ENCODE peak calls at places on chromosome 4, in six cellular contexts. J, V, C, O, T and K are unnamed samples.
A peak's percentile ranks its signal among the peaks of the same experiment; 100 is the strongest.

GRCh38 chr4:153643406-153644016 is 40.6 kb upstream of the TLR2 start:
- DNase-seq in J (peak; percentile 52), V (no peak), C (peak; percentile 72), O (no peak), T (peak; percentile 46), K (no peak)

GRCh38 chr4:123589361-123589760 is 192.8 kb downstream of the SPRY1 start:
- DNase-seq in J (no peak), V (no peak), C (no peak), O (no peak), T (no peak), K (no peak)

GRCh38 chr4:123343400-123344060 is 53.1 kb upstream of the SPRY1 start:
- DNase-seq in J (peak; percentile 17), V (no peak), C (no peak), O (no peak), T (no peak), K (no peak)

GRCh38 chr4:152696764-152697250 is 17.0 kb upstream of the TMEM154 start:
- DNase-seq in J (peak; percentile 96), V (peak; percentile 95), C (no peak), O (no peak), T (peak; percentile 54), K (peak; percentile 98)

GRCh38 chr4:2935762-2936743 is 27.2 kb downstream of the NOP14 start:
- DNase-seq in J (peak; percentile 22), V (peak; percentile 81), C (peak; percentile 83), O (peak; percentile 50), T (peak; percentile 69), K (peak; percentile 94)

GRCh38 chr4:155522201-155522600 is 144.4 kb upstream of the GUCY1A1 start:
- DNase-seq in J (peak; percentile 16), V (no peak), C (no peak), O (no peak), T (no peak), K (no peak)

GRCh38 chr4:62145276-62145675 is 945.1 kb downstream of the ADGRL3 start:
- DNase-seq in J (no peak), V (no peak), C (no peak), O (no peak), T (no peak), K (no peak)

GRCh38 chr4:40418430-40419230 is 83.5 kb downstream of the CHRNA9 start:
- DNase-seq in J (no peak), V (no peak), C (peak; percentile 75), O (no peak), T (no peak), K (no peak)

GRCh38 chr4:37968747-37969146 is 8.5 kb downstream of the PTTG2 start:
- DNase-seq in J (no peak), V (no peak), C (no peak), O (no peak), T (no peak), K (no peak)

GRCh38 chr4:52966172-52966571 is 104.1 kb downstream of the RASL11B start:
- DNase-seq in J (no peak), V (no peak), C (no peak), O (no peak), T (no peak), K (no peak)

GRCh38 chr4:114364857-114365256 is 233.8 kb upstream of the UGT8 start:
- DNase-seq in J (peak; percentile 79), V (no peak), C (no peak), O (no peak), T (no peak), K (no peak)